ENCODE peak calls at places on chromosomes 7 and 10, in ten cellular contexts. One of them, this sample, is unnamed.

GRCh38 chr10:90888387-90888786 is 16.6 kb downstream of the RPP30 start:
- DNase-seq in GM13976: no peak
- DNase-seq in bronchial epithelial cell: no peak
- DNase-seq in stimulated activated CD4-positive, alpha-beta T cell treated with anti-CD3 and anti-CD28 coated beads, Interleukin-12 subunit alpha, Interleukin-12 subunit beta, amount 100 ng/mL, for 4 hours: no peak
- DNase-seq in activated T-helper 1 cell treated with Interleukin-2 at 50 U/mL for 16 hours: no peak
- DNase-seq in NCI-H1694 treated with DMSO at 0.1 percent for 48 hours: no peak
- DNase-seq in HT1080: no peak
- DNase-seq in LoVo: no peak
- DNase-seq in HuH-7: no peak
- DNase-seq in activated CD4-positive, alpha-beta T cell treated with anti-CD3 and anti-CD28 coated beads, Interleukin-2, amount 50 U/mL, for 48 hours: no peak
- DNase-seq in this sample: no peak

GRCh38 chr7:107857541-107857912 is 33.5 kb upstream of the DLD start:
- DNase-seq in GM13976: no peak
- DNase-seq in bronchial epithelial cell: peak
- DNase-seq in HuH-7: no peak
- DNase-seq in activated T-helper 1 cell treated with Interleukin-2 at 50 U/mL for 16 hours: no peak
- DNase-seq in stimulated activated CD4-positive, alpha-beta T cell treated with anti-CD3 and anti-CD28 coated beads, Interleukin-12 subunit alpha, Interleukin-12 subunit beta, amount 100 ng/mL, for 4 hours: no peak
- DNase-seq in activated CD4-positive, alpha-beta T cell treated with anti-CD3 and anti-CD28 coated beads, Interleukin-2, amount 50 U/mL, for 48 hours: no peak
- DNase-seq in NCI-H1694 treated with DMSO at 0.1 percent for 48 hours: no peak
- DNase-seq in HT1080: peak
- DNase-seq in LoVo: peak
- DNase-seq in this sample: no peak

GRCh38 chr10:102117391-102118159 is 2.6 kb downstream of the LDB1 start:
- DNase-seq in bronchial epithelial cell: peak
- DNase-seq in GM13976: peak
- DNase-seq in LoVo: no peak
- DNase-seq in HuH-7: no peak
- DNase-seq in stimulated activated CD4-positive, alpha-beta T cell treated with anti-CD3 and anti-CD28 coated beads, Interleukin-12 subunit alpha, Interleukin-12 subunit beta, amount 100 ng/mL, for 4 hours: peak
- DNase-seq in NCI-H1694 treated with DMSO at 0.1 percent for 48 hours: peak
- DNase-seq in HT1080: peak
- DNase-seq in activated CD4-positive, alpha-beta T cell treated with anti-CD3 and anti-CD28 coated beads, Interleukin-2, amount 50 U/mL, for 48 hours: peak
- DNase-seq in activated T-helper 1 cell treated with Interleukin-2 at 50 U/mL for 16 hours: peak
- DNase-seq in this sample: peak

GRCh38 chr7:5582532-5582935 is 158.9 kb upstream of the TNRC18 start:
- DNase-seq in HuH-7: no peak
- DNase-seq in GM13976: no peak
- DNase-seq in activated CD4-positive, alpha-beta T cell treated with anti-CD3 and anti-CD28 coated beads, Interleukin-2, amount 50 U/mL, for 48 hours: no peak
- DNase-seq in activated T-helper 1 cell treated with Interleukin-2 at 50 U/mL for 16 hours: no peak
- DNase-seq in NCI-H1694 treated with DMSO at 0.1 percent for 48 hours: no peak
- DNase-seq in LoVo: no peak
- DNase-seq in bronchial epithelial cell: no peak
- DNase-seq in HT1080: no peak
- DNase-seq in stimulated activated CD4-positive, alpha-beta T cell treated with anti-CD3 and anti-CD28 coated beads, Interleukin-12 subunit alpha, Interleukin-12 subunit beta, amount 100 ng/mL, for 4 hours: no peak
- DNase-seq in this sample: no peak

GRCh38 chr7:46544396-46545008 is 623.4 kb upstream of the IGFBP3 start:
- DNase-seq in HuH-7: no peak
- DNase-seq in stimulated activated CD4-positive, alpha-beta T cell treated with anti-CD3 and anti-CD28 coated beads, Interleukin-12 subunit alpha, Interleukin-12 subunit beta, amount 100 ng/mL, for 4 hours: no peak
- DNase-seq in activated CD4-positive, alpha-beta T cell treated with anti-CD3 and anti-CD28 coated beads, Interleukin-2, amount 50 U/mL, for 48 hours: no peak
- DNase-seq in bronchial epithelial cell: peak
- DNase-seq in LoVo: peak
- DNase-seq in HT1080: peak
- DNase-seq in NCI-H1694 treated with DMSO at 0.1 percent for 48 hours: no peak
- DNase-seq in GM13976: no peak
- DNase-seq in activated T-helper 1 cell treated with Interleukin-2 at 50 U/mL for 16 hours: no peak
- DNase-seq in this sample: no peak

GRCh38 chr7:55129409-55130078 is 110.7 kb downstream of the EGFR start:
- DNase-seq in activated T-helper 1 cell treated with Interleukin-2 at 50 U/mL for 16 hours: no peak
- DNase-seq in stimulated activated CD4-positive, alpha-beta T cell treated with anti-CD3 and anti-CD28 coated beads, Interleukin-12 subunit alpha, Interleukin-12 subunit beta, amount 100 ng/mL, for 4 hours: no peak
- DNase-seq in NCI-H1694 treated with DMSO at 0.1 percent for 48 hours: no peak
- DNase-seq in LoVo: peak
- DNase-seq in bronchial epithelial cell: peak
- DNase-seq in GM13976: no peak
- DNase-seq in activated CD4-positive, alpha-beta T cell treated with anti-CD3 and anti-CD28 coated beads, Interleukin-2, amount 50 U/mL, for 48 hours: no peak
- DNase-seq in HuH-7: no peak
- DNase-seq in HT1080: peak
- DNase-seq in this sample: no peak

GRCh38 chr7:66255533-66256100 is 50.5 kb downstream of the TPST1 start:
- DNase-seq in bronchial epithelial cell: peak
- DNase-seq in HuH-7: no peak
- DNase-seq in activated T-helper 1 cell treated with Interleukin-2 at 50 U/mL for 16 hours: no peak
- DNase-seq in stimulated activated CD4-positive, alpha-beta T cell treated with anti-CD3 and anti-CD28 coated beads, Interleukin-12 subunit alpha, Interleukin-12 subunit beta, amount 100 ng/mL, for 4 hours: no peak
- DNase-seq in GM13976: no peak
- DNase-seq in activated CD4-positive, alpha-beta T cell treated with anti-CD3 and anti-CD28 coated beads, Interleukin-2, amount 50 U/mL, for 48 hours: no peak
- DNase-seq in LoVo: no peak
- DNase-seq in NCI-H1694 treated with DMSO at 0.1 percent for 48 hours: no peak
- DNase-seq in HT1080: peak
- DNase-seq in this sample: peak

GRCh38 chr10:24695452-24695851 is 28.2 kb downstream of the ARHGAP21 start:
- DNase-seq in bronchial epithelial cell: no peak
- DNase-seq in GM13976: no peak
- DNase-seq in LoVo: no peak
- DNase-seq in HT1080: no peak
- DNase-seq in NCI-H1694 treated with DMSO at 0.1 percent for 48 hours: no peak
- DNase-seq in activated T-helper 1 cell treated with Interleukin-2 at 50 U/mL for 16 hours: no peak
- DNase-seq in HuH-7: no peak
- DNase-seq in stimulated activated CD4-positive, alpha-beta T cell treated with anti-CD3 and anti-CD28 coated beads, Interleukin-12 subunit alpha, Interleukin-12 subunit beta, amount 100 ng/mL, for 4 hours: no peak
- DNase-seq in activated CD4-positive, alpha-beta T cell treated with anti-CD3 and anti-CD28 coated beads, Interleukin-2, amount 50 U/mL, for 48 hours: no peak
- DNase-seq in this sample: no peak

GRCh38 chr7:145478551-145478950 is 638.0 kb upstream of the CNTNAP2 start:
- DNase-seq in bronchial epithelial cell: no peak
- DNase-seq in stimulated activated CD4-positive, alpha-beta T cell treated with anti-CD3 and anti-CD28 coated beads, Interleukin-12 subunit alpha, Interleukin-12 subunit beta, amount 100 ng/mL, for 4 hours: no peak
- DNase-seq in HT1080: no peak
- DNase-seq in activated T-helper 1 cell treated with Interleukin-2 at 50 U/mL for 16 hours: no peak
- DNase-seq in GM13976: no peak
- DNase-seq in LoVo: no peak
- DNase-seq in activated CD4-positive, alpha-beta T cell treated with anti-CD3 and anti-CD28 coated beads, Interleukin-2, amount 50 U/mL, for 48 hours: no peak
- DNase-seq in NCI-H1694 treated with DMSO at 0.1 percent for 48 hours: no peak
- DNase-seq in HuH-7: no peak
- DNase-seq in this sample: no peak

GRCh38 chr7:152924826-152925411 is 165.4 kb downstream of the ACTR3B start:
- DNase-seq in activated T-helper 1 cell treated with Interleukin-2 at 50 U/mL for 16 hours: no peak
- DNase-seq in activated CD4-positive, alpha-beta T cell treated with anti-CD3 and anti-CD28 coated beads, Interleukin-2, amount 50 U/mL, for 48 hours: no peak
- DNase-seq in bronchial epithelial cell: no peak
- DNase-seq in LoVo: no peak
- DNase-seq in HuH-7: no peak
- DNase-seq in stimulated activated CD4-positive, alpha-beta T cell treated with anti-CD3 and anti-CD28 coated beads, Interleukin-12 subunit alpha, Interleukin-12 subunit beta, amount 100 ng/mL, for 4 hours: no peak
- DNase-seq in GM13976: no peak
- DNase-seq in NCI-H1694 treated with DMSO at 0.1 percent for 48 hours: no peak
- DNase-seq in HT1080: no peak
- DNase-seq in this sample: no peak

GRCh38 chr10:43089519-43089918 is 12.7 kb downstream of the RET start:
- DNase-seq in HuH-7: no peak
- DNase-seq in HT1080: no peak
- DNase-seq in activated CD4-positive, alpha-beta T cell treated with anti-CD3 and anti-CD28 coated beads, Interleukin-2, amount 50 U/mL, for 48 hours: no peak
- DNase-seq in activated T-helper 1 cell treated with Interleukin-2 at 50 U/mL for 16 hours: no peak
- DNase-seq in LoVo: no peak
- DNase-seq in bronchial epithelial cell: no peak
- DNase-seq in GM13976: no peak
- DNase-seq in stimulated activated CD4-positive, alpha-beta T cell treated with anti-CD3 and anti-CD28 coated beads, Interleukin-12 subunit alpha, Interleukin-12 subunit beta, amount 100 ng/mL, for 4 hours: no peak
- DNase-seq in NCI-H1694 treated with DMSO at 0.1 percent for 48 hours: no peak
- DNase-seq in this sample: no peak

GRCh38 chr10:24272374-24272773 is 63.4 kb downstream of the KIAA1217 start:
- DNase-seq in bronchial epithelial cell: no peak
- DNase-seq in activated CD4-positive, alpha-beta T cell treated with anti-CD3 and anti-CD28 coated beads, Interleukin-2, amount 50 U/mL, for 48 hours: no peak
- DNase-seq in LoVo: no peak
- DNase-seq in stimulated activated CD4-positive, alpha-beta T cell treated with anti-CD3 and anti-CD28 coated beads, Interleukin-12 subunit alpha, Interleukin-12 subunit beta, amount 100 ng/mL, for 4 hours: no peak
- DNase-seq in GM13976: no peak
- DNase-seq in NCI-H1694 treated with DMSO at 0.1 percent for 48 hours: no peak
- DNase-seq in activated T-helper 1 cell treated with Interleukin-2 at 50 U/mL for 16 hours: no peak
- DNase-seq in HuH-7: no peak
- DNase-seq in HT1080: peak
- DNase-seq in this sample: no peak

GRCh38 chr10:112314822-112315474 is 31.7 kb downstream of the TECTB start:
- DNase-seq in HuH-7: peak
- DNase-seq in bronchial epithelial cell: peak
- DNase-seq in stimulated activated CD4-positive, alpha-beta T cell treated with anti-CD3 and anti-CD28 coated beads, Interleukin-12 subunit alpha, Interleukin-12 subunit beta, amount 100 ng/mL, for 4 hours: peak
- DNase-seq in HT1080: peak
- DNase-seq in activated T-helper 1 cell treated with Interleukin-2 at 50 U/mL for 16 hours: peak
- DNase-seq in GM13976: peak
- DNase-seq in activated CD4-positive, alpha-beta T cell treated with anti-CD3 and anti-CD28 coated beads, Interleukin-2, amount 50 U/mL, for 48 hours: peak
- DNase-seq in NCI-H1694 treated with DMSO at 0.1 percent for 48 hours: peak
- DNase-seq in LoVo: peak
- DNase-seq in this sample: peak

GRCh38 chr10:123974406-123974805 is 82.8 kb upstream of the CPXM2 start:
- DNase-seq in HT1080: peak
- DNase-seq in HuH-7: no peak
- DNase-seq in GM13976: no peak
- DNase-seq in stimulated activated CD4-positive, alpha-beta T cell treated with anti-CD3 and anti-CD28 coated beads, Interleukin-12 subunit alpha, Interleukin-12 subunit beta, amount 100 ng/mL, for 4 hours: no peak
- DNase-seq in LoVo: peak
- DNase-seq in bronchial epithelial cell: peak
- DNase-seq in activated CD4-positive, alpha-beta T cell treated with anti-CD3 and anti-CD28 coated beads, Interleukin-2, amount 50 U/mL, for 48 hours: no peak
- DNase-seq in activated T-helper 1 cell treated with Interleukin-2 at 50 U/mL for 16 hours: no peak
- DNase-seq in NCI-H1694 treated with DMSO at 0.1 percent for 48 hours: no peak
- DNase-seq in this sample: no peak

GRCh38 chr10:69456880-69457693 is 5.8 kb downstream of the TSPAN15 start:
- DNase-seq in HuH-7: no peak
- DNase-seq in NCI-H1694 treated with DMSO at 0.1 percent for 48 hours: no peak
- DNase-seq in LoVo: no peak
- DNase-seq in GM13976: no peak
- DNase-seq in activated CD4-positive, alpha-beta T cell treated with anti-CD3 and anti-CD28 coated beads, Interleukin-2, amount 50 U/mL, for 48 hours: no peak
- DNase-seq in bronchial epithelial cell: peak
- DNase-seq in HT1080: peak
- DNase-seq in activated T-helper 1 cell treated with Interleukin-2 at 50 U/mL for 16 hours: no peak
- DNase-seq in stimulated activated CD4-positive, alpha-beta T cell treated with anti-CD3 and anti-CD28 coated beads, Interleukin-12 subunit alpha, Interleukin-12 subunit beta, amount 100 ng/mL, for 4 hours: no peak
- DNase-seq in this sample: no peak

GRCh38 chr7:44284216-44284615 is 41.2 kb downstream of the CAMK2B start:
- DNase-seq in HuH-7: no peak
- DNase-seq in activated CD4-positive, alpha-beta T cell treated with anti-CD3 and anti-CD28 coated beads, Interleukin-2, amount 50 U/mL, for 48 hours: no peak
- DNase-seq in stimulated activated CD4-positive, alpha-beta T cell treated with anti-CD3 and anti-CD28 coated beads, Interleukin-12 subunit alpha, Interleukin-12 subunit beta, amount 100 ng/mL, for 4 hours: no peak
- DNase-seq in HT1080: peak
- DNase-seq in NCI-H1694 treated with DMSO at 0.1 percent for 48 hours: peak
- DNase-seq in activated T-helper 1 cell treated with Interleukin-2 at 50 U/mL for 16 hours: no peak
- DNase-seq in bronchial epithelial cell: no peak
- DNase-seq in GM13976: no peak
- DNase-seq in LoVo: no peak
- DNase-seq in this sample: peak

GRCh38 chr10:14605231-14605925 is 169.3 kb downstream of the FAM107B start:
- DNase-seq in GM13976: peak
- DNase-seq in LoVo: peak
- DNase-seq in NCI-H1694 treated with DMSO at 0.1 percent for 48 hours: no peak
- DNase-seq in activated CD4-positive, alpha-beta T cell treated with anti-CD3 and anti-CD28 coated beads, Interleukin-2, amount 50 U/mL, for 48 hours: no peak
- DNase-seq in activated T-helper 1 cell treated with Interleukin-2 at 50 U/mL for 16 hours: no peak
- DNase-seq in HT1080: peak
- DNase-seq in stimulated activated CD4-positive, alpha-beta T cell treated with anti-CD3 and anti-CD28 coated beads, Interleukin-12 subunit alpha, Interleukin-12 subunit beta, amount 100 ng/mL, for 4 hours: no peak
- DNase-seq in HuH-7: no peak
- DNase-seq in bronchial epithelial cell: peak
- DNase-seq in this sample: peak

GRCh38 chr7:41870017-41870416 is 167.1 kb upstream of the INHBA start:
- DNase-seq in LoVo: no peak
- DNase-seq in HuH-7: no peak
- DNase-seq in NCI-H1694 treated with DMSO at 0.1 percent for 48 hours: no peak
- DNase-seq in bronchial epithelial cell: no peak
- DNase-seq in activated T-helper 1 cell treated with Interleukin-2 at 50 U/mL for 16 hours: no peak
- DNase-seq in stimulated activated CD4-positive, alpha-beta T cell treated with anti-CD3 and anti-CD28 coated beads, Interleukin-12 subunit alpha, Interleukin-12 subunit beta, amount 100 ng/mL, for 4 hours: no peak
- DNase-seq in HT1080: no peak
- DNase-seq in GM13976: no peak
- DNase-seq in activated CD4-positive, alpha-beta T cell treated with anti-CD3 and anti-CD28 coated beads, Interleukin-2, amount 50 U/mL, for 48 hours: no peak
- DNase-seq in this sample: no peak

GRCh38 chr10:96618648-96619047 is 31.8 kb upstream of the TM9SF3 start:
- DNase-seq in NCI-H1694 treated with DMSO at 0.1 percent for 48 hours: no peak
- DNase-seq in HuH-7: no peak
- DNase-seq in activated T-helper 1 cell treated with Interleukin-2 at 50 U/mL for 16 hours: no peak
- DNase-seq in LoVo: no peak
- DNase-seq in HT1080: no peak
- DNase-seq in bronchial epithelial cell: no peak
- DNase-seq in activated CD4-positive, alpha-beta T cell treated with anti-CD3 and anti-CD28 coated beads, Interleukin-2, amount 50 U/mL, for 48 hours: no peak
- DNase-seq in stimulated activated CD4-positive, alpha-beta T cell treated with anti-CD3 and anti-CD28 coated beads, Interleukin-12 subunit alpha, Interleukin-12 subunit beta, amount 100 ng/mL, for 4 hours: no peak
- DNase-seq in GM13976: no peak
- DNase-seq in this sample: no peak

GRCh38 chr7:116367171-116367813 is 132.2 kb upstream of the CAV2 start:
- DNase-seq in bronchial epithelial cell: peak
- DNase-seq in HT1080: no peak
- DNase-seq in NCI-H1694 treated with DMSO at 0.1 percent for 48 hours: no peak
- DNase-seq in HuH-7: no peak
- DNase-seq in activated CD4-positive, alpha-beta T cell treated with anti-CD3 and anti-CD28 coated beads, Interleukin-2, amount 50 U/mL, for 48 hours: no peak
- DNase-seq in GM13976: no peak
- DNase-seq in stimulated activated CD4-positive, alpha-beta T cell treated with anti-CD3 and anti-CD28 coated beads, Interleukin-12 subunit alpha, Interleukin-12 subunit beta, amount 100 ng/mL, for 4 hours: no peak
- DNase-seq in LoVo: no peak
- DNase-seq in activated T-helper 1 cell treated with Interleukin-2 at 50 U/mL for 16 hours: no peak
- DNase-seq in this sample: no peak

GRCh38 chr7:26507375-26508068 is 215.9 kb downstream of the SNX10 start:
- DNase-seq in HuH-7: no peak
- DNase-seq in activated CD4-positive, alpha-beta T cell treated with anti-CD3 and anti-CD28 coated beads, Interleukin-2, amount 50 U/mL, for 48 hours: no peak
- DNase-seq in HT1080: no peak
- DNase-seq in activated T-helper 1 cell treated with Interleukin-2 at 50 U/mL for 16 hours: no peak
- DNase-seq in LoVo: no peak
- DNase-seq in stimulated activated CD4-positive, alpha-beta T cell treated with anti-CD3 and anti-CD28 coated beads, Interleukin-12 subunit alpha, Interleukin-12 subunit beta, amount 100 ng/mL, for 4 hours: no peak
- DNase-seq in NCI-H1694 treated with DMSO at 0.1 percent for 48 hours: no peak
- DNase-seq in bronchial epithelial cell: no peak
- DNase-seq in GM13976: no peak
- DNase-seq in this sample: no peak

GRCh38 chr10:3666525-3667302 is 118.3 kb downstream of the KLF6 start:
- DNase-seq in HuH-7: no peak
- DNase-seq in GM13976: no peak
- DNase-seq in LoVo: no peak
- DNase-seq in activated CD4-positive, alpha-beta T cell treated with anti-CD3 and anti-CD28 coated beads, Interleukin-2, amount 50 U/mL, for 48 hours: peak
- DNase-seq in bronchial epithelial cell: no peak
- DNase-seq in activated T-helper 1 cell treated with Interleukin-2 at 50 U/mL for 16 hours: peak
- DNase-seq in NCI-H1694 treated with DMSO at 0.1 percent for 48 hours: no peak
- DNase-seq in HT1080: no peak
- DNase-seq in stimulated activated CD4-positive, alpha-beta T cell treated with anti-CD3 and anti-CD28 coated beads, Interleukin-12 subunit alpha, Interleukin-12 subunit beta, amount 100 ng/mL, for 4 hours: peak
- DNase-seq in this sample: peak

GRCh38 chr7:155795401-155795800 is 16.9 kb downstream of the SHH start:
- DNase-seq in GM13976: no peak
- DNase-seq in HuH-7: no peak
- DNase-seq in HT1080: no peak
- DNase-seq in bronchial epithelial cell: no peak
- DNase-seq in NCI-H1694 treated with DMSO at 0.1 percent for 48 hours: no peak
- DNase-seq in stimulated activated CD4-positive, alpha-beta T cell treated with anti-CD3 and anti-CD28 coated beads, Interleukin-12 subunit alpha, Interleukin-12 subunit beta, amount 100 ng/mL, for 4 hours: no peak
- DNase-seq in activated CD4-positive, alpha-beta T cell treated with anti-CD3 and anti-CD28 coated beads, Interleukin-2, amount 50 U/mL, for 48 hours: no peak
- DNase-seq in LoVo: no peak
- DNase-seq in activated T-helper 1 cell treated with Interleukin-2 at 50 U/mL for 16 hours: no peak
- DNase-seq in this sample: no peak

GRCh38 chr10:23363788-23364135 is 19.2 kb upstream of the C10orf67 start:
- DNase-seq in LoVo: no peak
- DNase-seq in HT1080: no peak
- DNase-seq in activated CD4-positive, alpha-beta T cell treated with anti-CD3 and anti-CD28 coated beads, Interleukin-2, amount 50 U/mL, for 48 hours: no peak
- DNase-seq in bronchial epithelial cell: no peak
- DNase-seq in GM13976: no peak
- DNase-seq in activated T-helper 1 cell treated with Interleukin-2 at 50 U/mL for 16 hours: no peak
- DNase-seq in stimulated activated CD4-positive, alpha-beta T cell treated with anti-CD3 and anti-CD28 coated beads, Interleukin-12 subunit alpha, Interleukin-12 subunit beta, amount 100 ng/mL, for 4 hours: no peak
- DNase-seq in NCI-H1694 treated with DMSO at 0.1 percent for 48 hours: no peak
- DNase-seq in HuH-7: no peak
- DNase-seq in this sample: no peak

GRCh38 chr7:2993396-2993795 is 50.3 kb downstream of the CARD11 start:
- DNase-seq in bronchial epithelial cell: no peak
- DNase-seq in GM13976: no peak
- DNase-seq in HT1080: no peak
- DNase-seq in LoVo: no peak
- DNase-seq in stimulated activated CD4-positive, alpha-beta T cell treated with anti-CD3 and anti-CD28 coated beads, Interleukin-12 subunit alpha, Interleukin-12 subunit beta, amount 100 ng/mL, for 4 hours: no peak
- DNase-seq in activated CD4-positive, alpha-beta T cell treated with anti-CD3 and anti-CD28 coated beads, Interleukin-2, amount 50 U/mL, for 48 hours: no peak
- DNase-seq in HuH-7: no peak
- DNase-seq in activated T-helper 1 cell treated with Interleukin-2 at 50 U/mL for 16 hours: no peak
- DNase-seq in NCI-H1694 treated with DMSO at 0.1 percent for 48 hours: no peak
- DNase-seq in this sample: no peak

GRCh38 chr7:47153076-47153475 is 428.8 kb downstream of the TNS3 start:
- DNase-seq in activated CD4-positive, alpha-beta T cell treated with anti-CD3 and anti-CD28 coated beads, Interleukin-2, amount 50 U/mL, for 48 hours: no peak
- DNase-seq in HT1080: peak
- DNase-seq in NCI-H1694 treated with DMSO at 0.1 percent for 48 hours: no peak
- DNase-seq in activated T-helper 1 cell treated with Interleukin-2 at 50 U/mL for 16 hours: no peak
- DNase-seq in LoVo: peak
- DNase-seq in bronchial epithelial cell: peak
- DNase-seq in GM13976: no peak
- DNase-seq in stimulated activated CD4-positive, alpha-beta T cell treated with anti-CD3 and anti-CD28 coated beads, Interleukin-12 subunit alpha, Interleukin-12 subunit beta, amount 100 ng/mL, for 4 hours: no peak
- DNase-seq in HuH-7: no peak
- DNase-seq in this sample: peak

GRCh38 chr7:102891693-102892261 is 21.0 kb upstream of the LRRC17 start:
- DNase-seq in bronchial epithelial cell: peak
- DNase-seq in NCI-H1694 treated with DMSO at 0.1 percent for 48 hours: peak
- DNase-seq in GM13976: no peak
- DNase-seq in stimulated activated CD4-positive, alpha-beta T cell treated with anti-CD3 and anti-CD28 coated beads, Interleukin-12 subunit alpha, Interleukin-12 subunit beta, amount 100 ng/mL, for 4 hours: no peak
- DNase-seq in HT1080: peak
- DNase-seq in activated CD4-positive, alpha-beta T cell treated with anti-CD3 and anti-CD28 coated beads, Interleukin-2, amount 50 U/mL, for 48 hours: no peak
- DNase-seq in LoVo: peak
- DNase-seq in activated T-helper 1 cell treated with Interleukin-2 at 50 U/mL for 16 hours: no peak
- DNase-seq in HuH-7: no peak
- DNase-seq in this sample: peak

This sample was measured in NB4.